ENCODE peak calls at places on chromosomes 13 and 19, in four cellular contexts. Z is HCT116, H is PC-3, G is neural progenitor cell. W is an unnamed sample. For H4K20me1, the result is how much of the 10 kb centered on the place peaks cover.

GRCh38 chr19:53196777-53197396 is 3.7 kb upstream of the ZNF665 start:
- DNase-seq in Z (peak), H (peak), G (peak), W (peak)

GRCh38 chr13:95641961-95642621 is 2.4 kb downstream of the DZIP1 start:
- DNase-seq in H (no peak), Z (no peak), G (peak), W (peak)

GRCh38 chr13:114070098-114070799 is 62.2 kb downstream of the RASA3 start:
- DNase-seq in H (no peak), G (no peak), Z (no peak), W (no peak)

GRCh38 chr19:28502879-28503734 is 709.8 kb downstream of the UQCRFS1 start:
- DNase-seq in G (no peak), H (no peak), Z (no peak), W (no peak)

GRCh38 chr13:99357149-99357596 is 50.0 kb upstream of the GPR183 start:
- DNase-seq in G (no peak), Z (no peak), H (peak), W (peak)

GRCh38 chr19:14112809-14113385 is 4.7 kb downstream of the PRKACA start:
- DNase-seq in Z (no peak), H (no peak), G (no peak), W (no peak)

GRCh38 chr19:42066075-42066754 is 3.8 kb downstream of the GRIK5 start:
- DNase-seq in Z (no peak), G (peak), H (peak), W (peak)

GRCh38 chr19:19652482-19653295 is 9.2 kb upstream of the GMIP start:
- DNase-seq in G (no peak), Z (no peak), H (peak), W (no peak)

GRCh38 chr13:111937763-111938375 is 129.1 kb upstream of the SOX1 start:
- DNase-seq in G (no peak), H (no peak), Z (no peak), W (no peak)

GRCh38 chr13:33471182-33471581 is 185.6 kb upstream of the STARD13 start:
- DNase-seq in H (peak), G (peak), Z (no peak), W (no peak)

GRCh38 chr13:27961227-27962085 is 7.7 kb downstream of the CDX2 start:
- DNase-seq in H (no peak), Z (no peak), G (no peak), W (no peak)

GRCh38 chr19:31506102-31506501 is 156.9 kb upstream of the TSHZ3 start:
- DNase-seq in H (no peak), G (no peak), Z (no peak), W (no peak)

GRCh38 chr13:43026262-43026661 is 2.9 kb downstream of the DNAJC15 start:
- DNase-seq in G (no peak), H (no peak), Z (no peak), W (no peak)

GRCh38 chr19:30450101-30450500 is 77.9 kb downstream of the ZNF536 start:
- DNase-seq in G (peak), Z (no peak), H (no peak), W (peak)

GRCh38 chr19:21398851-21399250 is 1.9 kb downstream of the ZNF493 start:
- DNase-seq in H (no peak), Z (no peak), G (no peak), W (peak)

GRCh38 chr13:100887729-100888151 is 213.1 kb upstream of the TMTC4 start:
- DNase-seq in Z (no peak), H (peak), G (no peak), W (peak)

GRCh38 chr19:28234637-28235036 is 978.3 kb downstream of the UQCRFS1 start:
- DNase-seq in Z (no peak), H (no peak), G (no peak), W (peak)

GRCh38 chr19:29680447-29680846 is 15.2 kb downstream of the PLEKHF1 start:
- DNase-seq in Z (no peak), G (no peak), H (no peak), W (no peak)

GRCh38 chr19:18898533-18899408 is 2.8 kb upstream of the CERS1 start:
- DNase-seq in Z (no peak), G (peak), H (no peak), W (no peak)

GRCh38 chr19:34368338-34368737 is 3.3 kb downstream of the GPI start:
- DNase-seq in H (no peak), G (no peak), Z (no peak), W (no peak)

GRCh38 chr19:34365463-34366401 is 736 bp downstream of the GPI start:
- DNase-seq in Z (no peak), H (peak), G (peak), W (peak)

GRCh38 chr19:34364830-34365462 is at the start of gene GPI:
- DNase-seq in G (peak), H (peak), Z (no peak), W (no peak)

GRCh38 chr19:34366670-34367423 is 1.9 kb downstream of the GPI start:
- DNase-seq in G (no peak), H (no peak), Z (no peak), W (peak)

DNA sequence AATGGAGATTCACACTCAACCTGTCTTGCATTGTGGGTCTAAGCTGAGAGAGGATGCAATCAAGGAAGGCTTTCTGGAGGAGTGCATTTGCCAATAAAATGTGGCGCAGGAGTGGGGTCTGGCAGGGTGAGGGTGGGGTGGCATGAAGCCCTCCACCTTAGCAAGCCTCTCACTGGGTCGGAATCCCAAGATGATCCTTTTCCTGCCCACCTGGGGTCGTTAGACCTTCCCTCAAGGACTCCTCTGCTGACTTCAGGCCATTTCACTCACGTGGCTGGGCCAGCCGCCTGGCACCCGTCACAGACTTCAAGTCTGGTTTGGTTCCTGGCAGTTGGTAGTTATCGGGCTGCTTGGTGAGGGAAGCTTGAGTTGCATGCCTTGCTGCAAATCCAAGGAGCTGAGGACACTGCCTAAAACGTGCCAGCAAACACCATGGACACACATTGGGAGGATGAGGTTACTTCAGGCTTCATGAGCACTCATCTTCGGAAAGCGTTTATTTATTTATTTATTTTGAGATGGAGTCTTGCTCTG is 2.5 kb downstream of the GPI start:
- DNase-seq in H (no peak), G (no peak), Z (no peak), W (no peak)
- H4K20me1 ChIP-seq in H (under half), G (under half), Z (under half), W (under half)

GRCh38 chr19:3190470-3190770 is 4.7 kb downstream of the NCLN start:
- DNase-seq in G (no peak), H (no peak), Z (no peak), W (no peak)
- H4K20me1 ChIP-seq in G (half or more), H (under half), Z (under half), W (half or more)

GRCh38 chr19:39306075-39306474 is 9.9 kb downstream of the IFNL1 start:
- DNase-seq in G (no peak), Z (no peak), H (no peak), W (no peak)

GRCh38 chr19:39308531-39309304 is 11.9 kb downstream of the LRFN1 start:
- DNase-seq in G (peak), H (no peak), Z (no peak), W (no peak)

GRCh38 chr19:39310558-39311311 is 9.9 kb downstream of the LRFN1 start:
- DNase-seq in H (no peak), G (peak), Z (no peak), W (peak)

GRCh38 chr19:39307233-39307821 is 11.1 kb downstream of the IFNL1 start:
- DNase-seq in H (no peak), G (peak), Z (no peak), W (no peak)

DNA sequence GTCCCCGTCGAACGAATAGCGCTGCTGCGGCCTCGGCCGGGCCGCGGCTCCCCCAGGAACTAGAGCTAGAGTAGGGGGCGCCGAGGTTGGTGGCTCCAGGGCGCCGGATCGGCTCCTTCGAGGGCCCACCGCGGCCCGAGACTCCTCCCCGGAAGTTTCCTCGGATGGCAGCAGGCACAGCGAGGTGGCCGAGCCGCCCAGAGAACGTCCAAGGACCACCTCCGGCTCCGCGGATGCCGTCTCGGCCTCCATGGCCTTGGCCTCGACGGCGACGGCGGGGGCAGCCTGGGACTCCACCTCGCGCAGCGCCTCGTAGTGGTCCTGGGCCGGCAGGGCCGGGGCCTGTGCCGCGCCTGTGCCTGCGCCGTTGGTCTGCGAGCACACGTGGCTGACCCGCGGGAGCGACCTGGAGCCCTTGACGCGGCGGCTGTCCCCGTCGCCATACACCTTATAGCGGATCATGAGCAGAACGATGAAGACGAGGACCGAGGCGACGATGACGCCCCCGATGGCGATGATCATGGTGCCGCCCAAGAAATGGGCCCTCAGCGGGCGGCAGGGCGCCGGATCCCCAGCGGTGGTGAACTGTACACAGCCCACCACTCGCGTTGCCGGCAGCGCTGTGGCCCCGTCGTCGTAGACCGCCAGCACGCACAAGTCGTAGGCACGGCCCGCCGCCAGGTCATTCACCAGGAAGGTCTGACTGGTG is 11.8 kb downstream of the IFNL1 start:
- DNase-seq in G (peak), Z (no peak), H (no peak), W (no peak)
- H4K20me1 ChIP-seq in G (under half), Z (under half), H (under half), W (under half)

GRCh38 chr19:47703301-47703700 is 9.9 kb upstream of the EHD2 start:
- DNase-seq in G (no peak), H (no peak), Z (no peak), W (no peak)
- H4K20me1 ChIP-seq in G (under half), H (under half), Z (under half), W (under half)

GRCh38 chr13:29524176-29524575 is 71.3 kb downstream of the SLC7A1 start:
- DNase-seq in H (no peak), Z (no peak), G (no peak), W (no peak)
- H4K20me1 ChIP-seq in H (under half), Z (under half), G (under half), W (under half)

GRCh38 chr13:98311200-98311548 is 134.1 kb upstream of the RNF113B start:
- DNase-seq in H (no peak), G (no peak), Z (no peak), W (no peak)
- H4K20me1 ChIP-seq in H (under half), G (under half), Z (under half), W (under half)

DNA sequence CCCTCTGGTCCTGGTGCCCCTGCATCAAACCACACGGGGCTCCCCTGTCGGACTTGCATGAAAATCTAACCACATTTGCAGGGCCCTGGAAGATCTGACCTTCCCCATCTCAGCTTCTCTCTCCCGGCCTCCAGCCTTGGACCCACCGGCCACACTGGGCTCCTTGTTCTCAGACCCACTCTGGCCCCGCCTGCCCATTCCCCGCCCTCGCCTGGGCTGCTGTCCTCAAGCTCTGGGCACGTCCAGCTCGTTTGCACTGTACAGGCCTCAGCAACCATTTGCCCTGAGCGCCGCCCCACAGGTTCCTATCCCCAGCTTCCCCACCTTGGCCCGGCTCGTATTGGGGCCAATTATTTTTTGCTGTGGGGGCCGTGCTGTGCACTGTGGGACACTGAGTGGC is 10.6 kb downstream of the MYO9B start:
- DNase-seq in Z (no peak), G (no peak), H (no peak), W (no peak)
- H4K20me1 ChIP-seq in Z (under half), G (under half), H (under half), W (half or more)

GRCh38 chr19:10654610-10655456 is 687 bp downstream of the ILF3 start:
- DNase-seq in H (peak), G (peak), Z (no peak), W (no peak)

GRCh38 chr19:10662384-10663251 is 8.5 kb downstream of the ILF3 start:
- DNase-seq in G (no peak), H (no peak), Z (no peak), W (peak)

GRCh38 chr19:10655457-10656312 is 1.5 kb downstream of the ILF3 start:
- DNase-seq in Z (no peak), G (peak), H (peak), W (peak)

GRCh38 chr19:10661946-10662345 is 7.8 kb downstream of the ILF3 start:
- DNase-seq in H (no peak), Z (no peak), G (no peak), W (no peak)

DNA sequence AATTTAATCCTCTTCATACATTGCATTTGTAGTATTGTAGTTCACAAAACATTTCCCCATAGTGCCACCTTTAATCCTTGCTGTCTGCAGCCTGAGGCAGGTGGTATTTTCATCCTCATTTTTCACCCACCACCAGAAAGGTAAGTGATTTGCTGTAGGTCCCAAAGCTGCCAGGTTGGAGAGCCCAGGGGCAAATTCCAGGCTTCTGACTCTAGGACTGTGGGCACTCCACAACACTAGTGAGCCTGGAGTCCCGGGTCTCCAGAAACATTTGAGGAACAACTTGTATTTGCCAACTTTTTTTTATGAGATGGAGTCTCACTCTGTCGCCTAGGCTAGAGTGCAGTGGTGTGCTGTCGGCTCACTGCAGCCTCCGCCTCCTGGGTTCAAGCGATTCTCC is 6.2 kb downstream of the ILF3 start:
- DNase-seq in G (no peak), H (peak), Z (no peak), W (no peak)
- H4K20me1 ChIP-seq in G (half or more), H (half or more), Z (half or more), W (half or more)

W was measured in astrocyte.